ENCODE peak calls at places on chromosomes 1 and 21, in six cellular contexts. X is adrenal gland, E is heart left ventricle, S is psoas muscle, Y is heart right ventricle, C is HepG2. T is an unnamed sample.
A peak's percentile ranks its signal among the peaks of the same experiment; 100 is the strongest.

GRCh38 chr21:43937898-43938309 is 72.9 kb downstream of the AGPAT3 start:
- DNase-seq in X (no peak), E (no peak), S (peak; percentile 4), Y (no peak), C (no peak), T (no peak)

GRCh38 chr21:18521204-18521603 is 117.6 kb upstream of the TMPRSS15 start:
- DNase-seq in X (no peak), E (no peak), C (no peak), Y (no peak), S (no peak), T (no peak)

GRCh38 chr1:229127301-229127700 is 143.6 kb upstream of the RAB4A start:
- DNase-seq in S (no peak), C (no peak), E (no peak), Y (no peak), X (no peak), T (no peak)

GRCh38 chr1:22709227-22709626 is 1.4 kb upstream of the EPHB2 start:
- DNase-seq in S (no peak), C (no peak), E (no peak), X (no peak), Y (no peak), T (no peak)

GRCh38 chr1:226685196-226685820 is 53.8 kb downstream of the ITPKB start:
- DNase-seq in X (no peak), S (no peak), Y (no peak), C (no peak), E (no peak), T (no peak)

GRCh38 chr1:145977486-145978476 is 13.3 kb downstream of the POLR3GL start:
- DNase-seq in C (peak; percentile 78), E (peak; percentile 76), Y (no peak), X (peak; percentile 85), S (peak; percentile 63), T (peak; percentile 70)

GRCh38 chr1:16628361-16629111 is 15.2 kb upstream of the NBPF1 start:
- DNase-seq in C (no peak), S (peak; percentile 29), Y (no peak), X (peak; percentile 2), E (no peak), T (no peak)

GRCh38 chr1:82485591-82486369 is 685.0 kb downstream of the ADGRL2 start:
- DNase-seq in S (peak; percentile 13), C (no peak), Y (peak; percentile 13), X (peak; percentile 45), E (peak; percentile 44), T (peak; percentile 11)

GRCh38 chr1:118158918-118159317 is 26.1 kb downstream of the SPAG17 start:
- DNase-seq in E (no peak), X (no peak), S (no peak), Y (no peak), C (no peak), T (no peak)

GRCh38 chr1:56468472-56468871 is 110.9 kb downstream of the PLPP3 start:
- DNase-seq in S (no peak), Y (no peak), X (peak; percentile 14), C (no peak), E (no peak), T (no peak)

GRCh38 chr1:54357967-54358366 is 48.2 kb downstream of the SSBP3 start:
- DNase-seq in S (no peak), E (no peak), X (no peak), C (no peak), Y (no peak), T (no peak)

GRCh38 chr1:180451504-180451903 is 50.9 kb downstream of the ACBD6 start:
- DNase-seq in X (no peak), C (no peak), Y (no peak), E (no peak), S (no peak), T (no peak)

GRCh38 chr1:178442925-178443324 is 53.8 kb downstream of the CLEC20A start:
- DNase-seq in C (no peak), Y (no peak), X (no peak), S (no peak), E (no peak), T (no peak)

GRCh38 chr1:178434899-178435298 is 61.9 kb downstream of the CLEC20A start:
- DNase-seq in E (no peak), C (no peak), X (no peak), S (no peak), Y (no peak), T (no peak)

GRCh38 chr1:178436899-178437298 is 59.9 kb downstream of the CLEC20A start:
- DNase-seq in E (no peak), C (no peak), X (no peak), S (no peak), Y (no peak), T (no peak)

GRCh38 chr1:178434360-178434759 is 62.4 kb downstream of the CLEC20A start:
- DNase-seq in E (no peak), S (no peak), C (no peak), X (no peak), Y (no peak), T (no peak)

DNA sequence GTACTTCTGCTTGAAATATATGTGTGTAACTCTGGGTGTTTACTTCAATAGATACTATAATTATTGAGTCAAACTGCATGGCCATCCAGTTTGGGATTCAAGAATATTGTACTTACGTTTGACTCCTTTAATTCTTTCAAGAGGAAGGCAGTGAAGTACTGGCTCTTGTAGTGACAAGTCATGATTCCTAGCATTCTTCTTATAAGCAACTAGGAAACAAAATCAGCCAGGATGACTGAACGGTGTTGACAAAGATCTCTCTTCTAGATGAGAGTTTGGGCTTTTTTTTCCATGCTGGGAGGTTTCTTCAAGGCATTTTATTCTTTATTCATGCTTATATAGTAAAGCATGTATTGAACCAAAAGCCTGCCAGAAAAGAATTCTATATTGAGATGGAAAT is 58.3 kb downstream of the CLEC20A start:
- DNase-seq in S (no peak), Y (no peak), C (no peak), X (no peak), E (no peak), T (no peak)
- H3K27ac ChIP-seq in S (no peak overlapping the region), Y (no peak overlapping the region), C (no peak overlapping the region), X (no peak overlapping the region), E (no peak overlapping the region), T (no peak overlapping the region)

DNA sequence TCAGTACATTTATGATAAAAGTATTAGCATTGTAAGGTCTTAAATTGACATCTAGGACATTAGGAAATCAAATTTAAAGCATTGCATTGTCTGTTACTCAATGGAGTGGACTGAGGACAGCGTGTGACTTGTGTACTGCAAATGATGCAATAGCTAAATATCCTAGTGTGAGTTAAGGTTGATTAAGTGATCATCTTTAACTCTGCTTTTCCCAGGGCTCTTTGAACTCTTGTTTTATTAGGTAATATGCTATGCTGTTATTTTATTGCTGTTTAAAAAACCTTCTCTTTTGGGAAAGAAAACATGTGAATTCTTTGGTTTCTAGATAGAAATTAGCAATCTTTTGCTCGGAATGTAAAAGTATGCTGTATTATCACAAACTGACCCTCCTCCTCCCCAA is 38.6 kb downstream of the NFIA start:
- DNase-seq in C (peak; percentile 74), E (no peak), Y (no peak), S (no peak), X (no peak), T (no peak)
- H3K4me3 ChIP-seq in C (peak overlapping the region; percentile 35), E (peak overlapping the region; percentile 44), Y (peak overlapping the region; percentile 39), S (peak overlapping the region; percentile 62), X (no peak overlapping the region), T (peak overlapping the region; percentile 35)

DNA sequence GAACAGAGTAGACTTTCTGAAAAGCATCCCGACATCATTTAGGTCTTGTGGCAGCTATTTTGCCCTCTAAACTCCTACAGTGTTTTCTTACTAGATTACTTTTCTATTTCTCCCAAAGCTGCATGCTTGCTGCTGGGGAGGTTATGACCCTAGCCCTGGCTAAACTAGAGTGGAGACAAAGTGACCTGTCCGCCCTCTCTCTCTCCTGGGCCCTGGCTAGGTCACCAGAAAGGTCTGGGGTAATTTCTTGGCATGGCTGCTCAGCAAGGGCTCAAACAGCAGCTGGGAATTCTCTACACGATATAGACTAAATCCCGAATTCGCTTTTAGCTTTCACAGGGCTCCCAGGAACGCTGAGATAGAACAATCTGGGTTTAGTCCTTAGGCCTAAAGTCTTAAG is 84.5 kb upstream of the KCNE2 start:
- DNase-seq in E (no peak), S (no peak), C (no peak), X (no peak), Y (no peak), T (no peak)
- H3K27ac ChIP-seq in E (no peak overlapping the region), S (no peak overlapping the region), C (no peak overlapping the region), X (no peak overlapping the region), Y (no peak overlapping the region), T (no peak overlapping the region)

GRCh38 chr1:31005617-31006166 is 59.8 kb downstream of the PUM1 start:
- DNase-seq in S (no peak), Y (no peak), E (no peak), C (no peak), X (no peak), T (no peak)

GRCh38 chr1:31010081-31010989 is 55.2 kb downstream of the PUM1 start:
- DNase-seq in S (no peak), Y (no peak), X (no peak), E (no peak), C (no peak), T (no peak)

GRCh38 chr1:31005198-31005597 is 60.3 kb downstream of the PUM1 start:
- DNase-seq in C (no peak), X (no peak), S (no peak), Y (no peak), E (no peak), T (no peak)

GRCh38 chr1:31006760-31007159 is 58.8 kb downstream of the PUM1 start:
- DNase-seq in C (no peak), E (no peak), X (no peak), Y (no peak), S (no peak), T (no peak)

GRCh38 chr1:31007462-31007991 is 58.0 kb downstream of the PUM1 start:
- DNase-seq in E (no peak), Y (no peak), C (no peak), S (no peak), X (no peak), T (no peak)
- H3K4me3 ChIP-seq in E (no peak overlapping the region), Y (no peak overlapping the region), C (no peak overlapping the region), S (no peak overlapping the region), X (no peak overlapping the region), T (no peak overlapping the region)

GRCh38 chr1:231827337-231828105 is 200.9 kb downstream of the DISC1 start:
- DNase-seq in S (no peak), E (no peak), X (no peak), Y (no peak), C (peak; percentile 13), T (no peak)
- H3K27ac ChIP-seq in S (no peak overlapping the region), E (no peak overlapping the region), X (no peak overlapping the region), Y (peak overlapping the region; percentile 52), C (no peak overlapping the region), T (no peak overlapping the region)

DNA sequence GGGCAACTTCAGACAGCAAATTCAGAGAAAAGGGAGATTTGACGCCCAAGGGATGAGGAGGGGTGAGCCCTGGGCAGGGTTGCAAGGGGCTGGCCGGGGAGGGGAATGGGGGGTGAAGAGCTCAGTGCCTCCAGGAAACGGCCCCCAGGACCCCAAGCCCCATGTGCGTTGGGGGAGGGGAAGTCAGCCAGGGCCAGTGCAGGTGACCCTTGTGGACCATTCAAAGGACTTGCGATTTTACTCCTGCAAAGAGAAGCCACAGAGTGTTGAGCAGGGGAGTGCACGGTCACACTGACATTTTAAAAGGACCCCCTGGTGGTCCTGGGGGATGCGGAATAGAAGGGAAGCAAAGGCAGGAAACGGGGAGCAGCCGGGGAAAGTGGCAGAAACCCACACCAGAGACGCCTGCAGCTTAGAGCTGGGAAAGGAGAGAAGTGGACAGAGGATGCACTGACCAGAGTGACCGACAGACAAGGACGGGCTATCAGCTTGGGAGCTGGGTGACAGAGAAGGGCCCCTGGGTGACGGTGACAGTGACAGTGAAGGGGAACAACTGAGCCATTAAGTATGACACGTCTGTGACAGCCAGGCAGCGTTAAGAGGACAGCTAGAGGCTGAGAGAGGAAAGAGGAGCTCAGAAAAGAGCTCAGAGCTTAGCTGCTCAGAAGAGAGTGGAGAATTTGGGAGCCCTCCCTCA is 54.0 kb upstream of the TMEM51 start:
- DNase-seq in C (no peak), S (no peak), E (no peak), Y (no peak), X (no peak), T (no peak)
- H3K4me3 ChIP-seq in C (no peak overlapping the region), S (no peak overlapping the region), E (no peak overlapping the region), Y (no peak overlapping the region), X (no peak overlapping the region), T (no peak overlapping the region)

T was measured in dorsolateral prefrontal cortex.